ENCODE peak calls at places on chromosomes 6 and 20, in eight cellular contexts. X is activated T-cell treated with anti-CD3 and anti-CD28 coated beads for 1 hour, I is iris pigment epithelial cell, E is HCEC 1CT, U is AG20443, M is bronchial epithelial cell, O is suprapubic skin, D is WTC11. J is an unnamed sample.

GRCh38 chr20:8073024-8073832 is 53.7 kb upstream of the TMX4 start:
- DNase-seq in E (peak; percentile 90), M (peak; percentile 90), X (no peak), O (no peak), U (peak; percentile 16), D (no peak), I (peak; percentile 99), J (peak; percentile 87)

GRCh38 chr6:154257074-154257473 is 99.5 kb downstream of the IPCEF1 start:
- DNase-seq in X (no peak), I (no peak), U (no peak), E (no peak), O (no peak), D (no peak), M (no peak), J (no peak)

GRCh38 chr6:149342525-149342924 is 25.0 kb downstream of the TAB2 start:
- DNase-seq in E (no peak), O (no peak), I (no peak), X (no peak), D (no peak), U (no peak), M (no peak), J (no peak)

GRCh38 chr6:15754035-15754705 is 91.3 kb upstream of the DTNBP1 start:
- DNase-seq in D (no peak), X (no peak), M (peak; percentile 31), U (peak; percentile 70), O (no peak), I (peak; percentile 28), E (peak; percentile 6), J (peak; percentile 60)

GRCh38 chr6:13407709-13408695 is 79.4 kb downstream of the GFOD1 start:
- DNase-seq in X (no peak), I (peak; percentile 98), E (peak; percentile 90), U (peak; percentile 43), M (peak; percentile 97), O (no peak), D (no peak), J (peak; percentile 52)

GRCh38 chr20:37573626-37574198 is 46.0 kb upstream of the BLCAP start:
- DNase-seq in O (no peak), U (no peak), I (no peak), M (no peak), E (no peak), X (no peak), D (no peak), J (no peak)

GRCh38 chr6:168636147-168636982 is 195.4 kb downstream of the SMOC2 start:
- DNase-seq in O (no peak), D (peak; percentile 40), E (no peak), I (no peak), M (no peak), X (no peak), U (no peak), J (no peak)

GRCh38 chr6:148452921-148453320 is 110.3 kb downstream of the SASH1 start:
- DNase-seq in D (no peak), O (no peak), E (no peak), X (no peak), U (no peak), M (no peak), I (no peak), J (no peak)

GRCh38 chr6:9943026-9943425 is 471.8 kb downstream of the TFAP2A start:
- DNase-seq in D (no peak), O (no peak), E (no peak), I (no peak), U (no peak), M (no peak), X (no peak), J (no peak)

GRCh38 chr6:37826188-37826587 is 6.7 kb downstream of the ZFAND3 start:
- DNase-seq in U (peak; percentile 16), D (no peak), I (peak; percentile 42), E (no peak), O (no peak), M (no peak), X (no peak), J (no peak)

GRCh38 chr6:18241208-18241836 is 23.0 kb downstream of the DEK start:
- DNase-seq in U (no peak), I (no peak), D (no peak), O (no peak), X (no peak), M (peak; percentile 55), E (peak; percentile 38), J (peak; percentile 44)

GRCh38 chr20:21512634-21513180 is 1.2 kb downstream of the NKX2-2 start:
- DNase-seq in E (no peak), M (no peak), O (no peak), U (no peak), I (no peak), D (no peak), X (no peak), J (no peak)

GRCh38 chr20:17439897-17440296 is 91.3 kb downstream of the BFSP1 start:
- DNase-seq in O (no peak), U (no peak), I (no peak), X (no peak), D (no peak), M (no peak), E (no peak), J (no peak)

GRCh38 chr6:26103770-26104456 is 16.7 kb downstream of the HFE start:
- DNase-seq in D (peak; percentile 73), X (peak; percentile 81), O (peak; percentile 94), U (peak; percentile 79), M (peak; percentile 91), E (peak; percentile 96), I (peak; percentile 94), J (peak; percentile 98)

GRCh38 chr6:26561533-26562466 is 23.6 kb downstream of the HMGN4 start:
- DNase-seq in U (no peak), O (no peak), I (no peak), D (no peak), E (no peak), X (no peak), M (no peak), J (no peak)

GRCh38 chr20:5234158-5234557 is 82.6 kb downstream of the PROKR2 start:
- DNase-seq in X (no peak), I (no peak), E (no peak), D (no peak), U (no peak), M (no peak), O (no peak), J (no peak)

GRCh38 chr20:50982372-50982771 is 23.8 kb downstream of the MOCS3 start:
- DNase-seq in X (no peak), I (peak; percentile 81), E (peak; percentile 15), M (peak; percentile 88), U (peak; percentile 89), D (no peak), O (peak; percentile 86), J (peak; percentile 52)